ENCODE peak calls at places on chromosomes 2 and 18, in four cellular contexts. One of them, this sample, is unnamed. For H3K4me1, the result is how much of the 10 kb centered on the place peaks cover.

GRCh38 chr2:238897911-238898311 is 50.0 kb downstream of the TWIST2 start:
- DNase-seq in heart right ventricle: no peak
- DNase-seq in endodermal cell: no peak
- DNase-seq in H9: no peak
- DNase-seq in this sample: no peak

GRCh38 chr2:69387770-69388481 is 899 bp upstream of the GFPT1 start:
- DNase-seq in endodermal cell: no peak
- DNase-seq in H9: no peak
- DNase-seq in heart right ventricle: no peak
- DNase-seq in this sample: no peak

GRCh38 chr2:33775306-33775705 is 176.2 kb upstream of the FAM98A start:
- DNase-seq in endodermal cell: no peak
- DNase-seq in H9: no peak
- DNase-seq in heart right ventricle: no peak
- DNase-seq in this sample: no peak

GRCh38 chr2:181683518-181684453 is 3.5 kb upstream of the NEUROD1 start:
- DNase-seq in H9: peak
- DNase-seq in endodermal cell: peak
- DNase-seq in heart right ventricle: no peak
- DNase-seq in this sample: no peak

GRCh38 chr2:20447437-20448245 is 767 bp downstream of the RHOB start:
- DNase-seq in heart right ventricle: peak
- DNase-seq in endodermal cell: peak
- DNase-seq in H9: peak
- DNase-seq in this sample: peak

GRCh38 chr2:108243566-108243965 is 3.8 kb downstream of the SULT1C3 start:
- DNase-seq in heart right ventricle: no peak
- DNase-seq in endodermal cell: no peak
- DNase-seq in H9: no peak
- DNase-seq in this sample: no peak

GRCh38 chr2:162074937-162075688 is 1.1 kb upstream of the DPP4 start:
- DNase-seq in endodermal cell: peak
- DNase-seq in H9: no peak
- DNase-seq in heart right ventricle: no peak
- DNase-seq in this sample: no peak

GRCh38 chr2:88016086-88016947 is at the start of gene RNU2-63P:
- DNase-seq in endodermal cell: peak
- DNase-seq in H9: peak
- DNase-seq in heart right ventricle: peak
- DNase-seq in this sample: no peak

GRCh38 chr2:79776461-79777146 is 263.8 kb downstream of the CTNNA2 start:
- DNase-seq in heart right ventricle: no peak
- DNase-seq in endodermal cell: no peak
- DNase-seq in H9: no peak
- DNase-seq in this sample: no peak

GRCh38 chr2:161424992-161425391 is 8.9 kb downstream of the TBR1 start:
- DNase-seq in endodermal cell: no peak
- DNase-seq in H9: no peak
- DNase-seq in heart right ventricle: no peak
- DNase-seq in this sample: no peak

GRCh38 chr2:223618172-223619035 is 16.2 kb upstream of the SCG2 start:
- DNase-seq in endodermal cell: peak
- DNase-seq in heart right ventricle: no peak
- DNase-seq in H9: peak
- DNase-seq in this sample: no peak

GRCh38 chr2:1990724-1991123 is 246.4 kb upstream of the PXDN start:
- DNase-seq in heart right ventricle: peak
- DNase-seq in endodermal cell: peak
- DNase-seq in H9: no peak
- DNase-seq in this sample: peak

GRCh38 chr2:195559431-195559914 is 97.6 kb upstream of the SLC39A10 start:
- DNase-seq in H9: peak
- DNase-seq in endodermal cell: no peak
- DNase-seq in heart right ventricle: no peak
- DNase-seq in this sample: no peak

DNA sequence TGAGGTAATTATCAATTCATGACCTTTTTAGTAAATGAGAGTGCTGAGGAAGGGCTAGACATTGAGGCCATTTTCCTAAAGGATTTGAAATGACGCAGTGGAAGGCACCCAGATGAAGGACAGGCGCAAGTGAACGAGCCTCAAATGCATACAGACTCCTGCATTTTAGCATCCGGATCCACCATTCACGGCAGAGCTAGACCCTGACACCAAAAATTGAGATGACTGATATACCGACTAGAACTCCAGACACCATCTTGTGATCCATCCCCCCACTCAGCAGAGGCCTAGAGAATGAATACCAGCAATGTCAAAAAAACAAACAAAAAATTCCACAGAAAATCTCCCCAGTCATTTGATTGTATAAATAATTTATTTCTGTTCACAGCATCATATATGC is 4.2 kb downstream of the ARL4C start:
- DNase-seq in endodermal cell: no peak
- DNase-seq in heart right ventricle: no peak
- DNase-seq in H9: no peak
- DNase-seq in this sample: no peak
- H3K4me1 ChIP-seq in endodermal cell: under half
- H3K4me1 ChIP-seq in heart right ventricle: under half
- H3K4me1 ChIP-seq in H9: under half
- H3K4me1 ChIP-seq in this sample: under half

GRCh38 chr2:16012029-16012596 is 71.8 kb downstream of the MYCN start:
- DNase-seq in H9: no peak
- DNase-seq in endodermal cell: no peak
- DNase-seq in heart right ventricle: no peak
- DNase-seq in this sample: no peak
- H3K27ac ChIP-seq in H9: no peak
- H3K27ac ChIP-seq in endodermal cell: peak
- H3K27ac ChIP-seq in heart right ventricle: no peak
- H3K27ac ChIP-seq in this sample: no peak

DNA sequence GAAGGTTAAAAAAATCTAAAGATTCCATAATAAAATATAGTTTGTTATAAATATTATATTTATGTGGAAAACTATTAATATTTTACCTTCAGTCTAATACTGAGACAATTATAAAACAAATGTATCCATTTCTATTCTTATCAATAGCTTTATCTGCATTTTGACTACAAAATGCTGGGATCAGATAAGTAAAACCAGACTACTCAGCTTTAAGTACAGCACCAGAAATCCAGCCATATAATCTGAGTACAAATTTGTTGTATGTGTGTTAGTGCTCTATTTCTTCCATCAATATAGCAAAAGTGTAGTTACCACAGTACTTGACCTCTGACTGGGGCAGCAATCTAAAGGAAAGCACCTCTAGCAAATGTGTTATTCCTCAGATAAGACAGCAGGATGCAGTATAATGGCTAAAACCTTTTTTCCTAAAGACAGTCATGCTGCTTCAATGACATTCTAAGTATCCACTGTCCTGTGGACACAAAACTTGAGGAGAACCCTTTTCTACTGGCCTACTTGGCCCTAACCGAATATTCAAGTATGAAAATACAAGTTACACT is 68.1 kb downstream of the OLA1 start:
- DNase-seq in endodermal cell: no peak
- DNase-seq in H9: no peak
- DNase-seq in heart right ventricle: no peak
- DNase-seq in this sample: no peak
- TF ChIP-seq CTCF in endodermal cell: peak
- TF ChIP-seq CTCF in H9: peak
- TF ChIP-seq CTCF in heart right ventricle: no peak
- TF ChIP-seq CTCF in this sample: no peak

GRCh38 chr18:75206637-75207297 is 2.2 kb downstream of the PTGR3 start:
- DNase-seq in endodermal cell: no peak
- DNase-seq in heart right ventricle: no peak
- DNase-seq in H9: no peak
- DNase-seq in this sample: peak
- H3K4me1 ChIP-seq in endodermal cell: under half
- H3K4me1 ChIP-seq in heart right ventricle: under half
- H3K4me1 ChIP-seq in H9: under half
- H3K4me1 ChIP-seq in this sample: under half

DNA sequence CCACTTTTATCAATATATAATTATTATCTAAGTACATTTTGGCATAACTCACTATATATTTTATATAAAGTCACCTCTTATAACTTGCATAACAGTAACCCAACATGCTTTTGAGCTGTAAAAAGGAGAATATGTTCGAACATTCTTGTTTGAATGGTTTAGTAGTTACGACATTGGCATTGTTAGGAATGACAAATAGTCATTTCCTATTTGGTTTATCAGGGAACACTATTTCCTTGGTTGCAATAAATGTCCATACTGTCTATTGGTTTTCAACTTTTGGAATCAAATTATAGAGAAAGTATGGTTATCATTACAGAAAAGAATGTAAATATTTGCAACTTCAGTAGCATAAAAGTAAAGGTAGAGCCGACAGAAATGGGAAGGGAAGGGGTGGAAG is 124.1 kb downstream of the PARD3B start:
- DNase-seq in endodermal cell: no peak
- DNase-seq in H9: no peak
- DNase-seq in heart right ventricle: no peak
- DNase-seq in this sample: no peak
- H3K27ac ChIP-seq in endodermal cell: no peak
- H3K27ac ChIP-seq in H9: no peak
- H3K27ac ChIP-seq in heart right ventricle: no peak
- H3K27ac ChIP-seq in this sample: no peak

GRCh38 chr2:31945572-31945935 is 65.3 kb downstream of the MEMO1 start:
- DNase-seq in H9: no peak
- DNase-seq in heart right ventricle: no peak
- DNase-seq in endodermal cell: no peak
- DNase-seq in this sample: no peak
- TF ChIP-seq CTCF in H9: no peak
- TF ChIP-seq CTCF in heart right ventricle: no peak
- TF ChIP-seq CTCF in endodermal cell: no peak
- TF ChIP-seq CTCF in this sample: no peak

GRCh38 chr2:160291382-160291781 is 91.3 kb upstream of the ITGB6 start:
- DNase-seq in heart right ventricle: no peak
- DNase-seq in H9: no peak
- DNase-seq in endodermal cell: no peak
- DNase-seq in this sample: no peak
- H3K4me1 ChIP-seq in heart right ventricle: under half
- H3K4me1 ChIP-seq in H9: under half
- H3K4me1 ChIP-seq in endodermal cell: under half
- H3K4me1 ChIP-seq in this sample: half or more